ENCODE peak calls at places on chromosomes 16 and 17, in five cellular contexts. One of them, this sample, is unnamed.

GRCh38 chr17:34542700-34543336 is 36.6 kb upstream of the TMEM132E start:
- DNase-seq in Panc1: no peak
- DNase-seq in stimulated activated CD4-positive, alpha-beta T cell treated with anti-CD3 and anti-CD28 coated beads, Interleukin-2, amount 100 ng/mL, for 48 hours: peak
- DNase-seq in fibroblast of lung: peak
- DNase-seq in omental fat pad: peak
- DNase-seq in this sample: peak

GRCh38 chr16:30949655-30950515 is 1.0 kb downstream of the ORAI3 start:
- DNase-seq in fibroblast of lung: peak
- DNase-seq in omental fat pad: peak
- DNase-seq in Panc1: no peak
- DNase-seq in stimulated activated CD4-positive, alpha-beta T cell treated with anti-CD3 and anti-CD28 coated beads, Interleukin-2, amount 100 ng/mL, for 48 hours: no peak
- DNase-seq in this sample: peak

GRCh38 chr16:15707332-15707731 is 57.3 kb downstream of the NDE1 start:
- DNase-seq in stimulated activated CD4-positive, alpha-beta T cell treated with anti-CD3 and anti-CD28 coated beads, Interleukin-2, amount 100 ng/mL, for 48 hours: no peak
- DNase-seq in omental fat pad: no peak
- DNase-seq in fibroblast of lung: no peak
- DNase-seq in Panc1: no peak
- DNase-seq in this sample: no peak

GRCh38 chr17:17719199-17719940 is 38.1 kb downstream of the RAI1 start:
- DNase-seq in stimulated activated CD4-positive, alpha-beta T cell treated with anti-CD3 and anti-CD28 coated beads, Interleukin-2, amount 100 ng/mL, for 48 hours: no peak
- DNase-seq in Panc1: no peak
- DNase-seq in fibroblast of lung: no peak
- DNase-seq in omental fat pad: no peak
- DNase-seq in this sample: no peak

GRCh38 chr17:39973496-39973895 is 7.1 kb upstream of the PSMD3 start:
- DNase-seq in omental fat pad: no peak
- DNase-seq in stimulated activated CD4-positive, alpha-beta T cell treated with anti-CD3 and anti-CD28 coated beads, Interleukin-2, amount 100 ng/mL, for 48 hours: no peak
- DNase-seq in fibroblast of lung: no peak
- DNase-seq in Panc1: no peak
- DNase-seq in this sample: no peak

GRCh38 chr16:364595-365491 is 5.5 kb downstream of the MRPL28 start:
- DNase-seq in Panc1: no peak
- DNase-seq in fibroblast of lung: no peak
- DNase-seq in stimulated activated CD4-positive, alpha-beta T cell treated with anti-CD3 and anti-CD28 coated beads, Interleukin-2, amount 100 ng/mL, for 48 hours: no peak
- DNase-seq in omental fat pad: no peak
- DNase-seq in this sample: no peak

GRCh38 chr17:74202879-74203432 is 522 bp upstream of the RPL38 start:
- DNase-seq in fibroblast of lung: no peak
- DNase-seq in omental fat pad: no peak
- DNase-seq in stimulated activated CD4-positive, alpha-beta T cell treated with anti-CD3 and anti-CD28 coated beads, Interleukin-2, amount 100 ng/mL, for 48 hours: no peak
- DNase-seq in Panc1: no peak
- DNase-seq in this sample: no peak

GRCh38 chr16:89999831-90000574 is 19.3 kb downstream of the DBNDD1 start:
- DNase-seq in omental fat pad: no peak
- DNase-seq in fibroblast of lung: no peak
- DNase-seq in Panc1: no peak
- DNase-seq in stimulated activated CD4-positive, alpha-beta T cell treated with anti-CD3 and anti-CD28 coated beads, Interleukin-2, amount 100 ng/mL, for 48 hours: no peak
- DNase-seq in this sample: no peak

GRCh38 chr16:56885446-56886162 is 20.6 kb downstream of the SLC12A3 start:
- DNase-seq in fibroblast of lung: no peak
- DNase-seq in omental fat pad: no peak
- DNase-seq in Panc1: no peak
- DNase-seq in stimulated activated CD4-positive, alpha-beta T cell treated with anti-CD3 and anti-CD28 coated beads, Interleukin-2, amount 100 ng/mL, for 48 hours: no peak
- DNase-seq in this sample: no peak

GRCh38 chr16:85036398-85037049 is 8.9 kb downstream of the KIAA0513 start:
- DNase-seq in Panc1: no peak
- DNase-seq in stimulated activated CD4-positive, alpha-beta T cell treated with anti-CD3 and anti-CD28 coated beads, Interleukin-2, amount 100 ng/mL, for 48 hours: no peak
- DNase-seq in omental fat pad: no peak
- DNase-seq in fibroblast of lung: no peak
- DNase-seq in this sample: no peak

GRCh38 chr17:8847891-8848290 is 19.6 kb downstream of the PIK3R6 start:
- DNase-seq in omental fat pad: no peak
- DNase-seq in Panc1: no peak
- DNase-seq in stimulated activated CD4-positive, alpha-beta T cell treated with anti-CD3 and anti-CD28 coated beads, Interleukin-2, amount 100 ng/mL, for 48 hours: no peak
- DNase-seq in fibroblast of lung: no peak
- DNase-seq in this sample: no peak

GRCh38 chr17:17859909-17860760 is 23.3 kb upstream of the SREBF1 start:
- DNase-seq in stimulated activated CD4-positive, alpha-beta T cell treated with anti-CD3 and anti-CD28 coated beads, Interleukin-2, amount 100 ng/mL, for 48 hours: peak
- DNase-seq in omental fat pad: no peak
- DNase-seq in fibroblast of lung: peak
- DNase-seq in Panc1: no peak
- DNase-seq in this sample: peak

GRCh38 chr16:57893559-57894389 is 77.2 kb downstream of the CNGB1 start:
- DNase-seq in omental fat pad: no peak
- DNase-seq in stimulated activated CD4-positive, alpha-beta T cell treated with anti-CD3 and anti-CD28 coated beads, Interleukin-2, amount 100 ng/mL, for 48 hours: no peak
- DNase-seq in Panc1: no peak
- DNase-seq in fibroblast of lung: peak
- DNase-seq in this sample: no peak

GRCh38 chr16:81526199-81526598 is 81.6 kb downstream of the CMIP start:
- DNase-seq in Panc1: no peak
- DNase-seq in stimulated activated CD4-positive, alpha-beta T cell treated with anti-CD3 and anti-CD28 coated beads, Interleukin-2, amount 100 ng/mL, for 48 hours: no peak
- DNase-seq in omental fat pad: no peak
- DNase-seq in fibroblast of lung: no peak
- DNase-seq in this sample: no peak

GRCh38 chr17:54932711-54933110 is 32.1 kb downstream of the TOM1L1 start:
- DNase-seq in stimulated activated CD4-positive, alpha-beta T cell treated with anti-CD3 and anti-CD28 coated beads, Interleukin-2, amount 100 ng/mL, for 48 hours: no peak
- DNase-seq in omental fat pad: no peak
- DNase-seq in fibroblast of lung: peak
- DNase-seq in Panc1: no peak
- DNase-seq in this sample: no peak

GRCh38 chr16:35746281-35746962 is 2287.0 kb downstream of the TP53TG3F start:
- DNase-seq in Panc1: no peak
- DNase-seq in fibroblast of lung: no peak
- DNase-seq in stimulated activated CD4-positive, alpha-beta T cell treated with anti-CD3 and anti-CD28 coated beads, Interleukin-2, amount 100 ng/mL, for 48 hours: no peak
- DNase-seq in omental fat pad: no peak
- DNase-seq in this sample: no peak

GRCh38 chr17:40602445-40603443 is 37.5 kb upstream of the CCR7 start:
- DNase-seq in fibroblast of lung: no peak
- DNase-seq in stimulated activated CD4-positive, alpha-beta T cell treated with anti-CD3 and anti-CD28 coated beads, Interleukin-2, amount 100 ng/mL, for 48 hours: peak
- DNase-seq in omental fat pad: no peak
- DNase-seq in Panc1: no peak
- DNase-seq in this sample: no peak

GRCh38 chr16:61900482-61900881 is 135.8 kb downstream of the CDH8 start:
- DNase-seq in Panc1: no peak
- DNase-seq in omental fat pad: no peak
- DNase-seq in stimulated activated CD4-positive, alpha-beta T cell treated with anti-CD3 and anti-CD28 coated beads, Interleukin-2, amount 100 ng/mL, for 48 hours: no peak
- DNase-seq in fibroblast of lung: no peak
- DNase-seq in this sample: no peak

GRCh38 chr16:48366165-48367093 is 18.8 kb downstream of the SIAH1 start:
- DNase-seq in stimulated activated CD4-positive, alpha-beta T cell treated with anti-CD3 and anti-CD28 coated beads, Interleukin-2, amount 100 ng/mL, for 48 hours: peak
- DNase-seq in omental fat pad: no peak
- DNase-seq in fibroblast of lung: peak
- DNase-seq in Panc1: peak
- DNase-seq in this sample: peak

GRCh38 chr16:75861981-75862380 is 135.7 kb upstream of the CPHXL start:
- DNase-seq in omental fat pad: no peak
- DNase-seq in fibroblast of lung: no peak
- DNase-seq in stimulated activated CD4-positive, alpha-beta T cell treated with anti-CD3 and anti-CD28 coated beads, Interleukin-2, amount 100 ng/mL, for 48 hours: no peak
- DNase-seq in Panc1: no peak
- DNase-seq in this sample: no peak

GRCh38 chr17:64658931-64659330 is 3.2 kb downstream of the SMURF2 start:
- DNase-seq in fibroblast of lung: peak
- DNase-seq in omental fat pad: no peak
- DNase-seq in stimulated activated CD4-positive, alpha-beta T cell treated with anti-CD3 and anti-CD28 coated beads, Interleukin-2, amount 100 ng/mL, for 48 hours: no peak
- DNase-seq in Panc1: no peak
- DNase-seq in this sample: no peak

GRCh38 chr17:352421-353212 is at the start of gene RPH3AL:
- DNase-seq in stimulated activated CD4-positive, alpha-beta T cell treated with anti-CD3 and anti-CD28 coated beads, Interleukin-2, amount 100 ng/mL, for 48 hours: no peak
- DNase-seq in Panc1: no peak
- DNase-seq in fibroblast of lung: no peak
- DNase-seq in omental fat pad: no peak
- DNase-seq in this sample: peak

GRCh38 chr16:3960049-3960809 is 79.7 kb upstream of the CREBBP start:
- DNase-seq in Panc1: no peak
- DNase-seq in omental fat pad: no peak
- DNase-seq in stimulated activated CD4-positive, alpha-beta T cell treated with anti-CD3 and anti-CD28 coated beads, Interleukin-2, amount 100 ng/mL, for 48 hours: no peak
- DNase-seq in fibroblast of lung: no peak
- DNase-seq in this sample: peak

GRCh38 chr16:47774661-47775060 is 313.5 kb downstream of the PHKB start:
- DNase-seq in fibroblast of lung: peak
- DNase-seq in Panc1: no peak
- DNase-seq in stimulated activated CD4-positive, alpha-beta T cell treated with anti-CD3 and anti-CD28 coated beads, Interleukin-2, amount 100 ng/mL, for 48 hours: no peak
- DNase-seq in omental fat pad: no peak
- DNase-seq in this sample: peak